ENCODE peak calls at places on chromosome 18, in four cellular contexts. F, Q, M and B are unnamed samples.
A peak's percentile ranks its signal among the peaks of the same experiment; 100 is the strongest.

GRCh38 chr18:57087985-57088384 is 58.9 kb upstream of the BOD1L2 start:
- DNase-seq in F (no peak), Q (no peak), M (no peak), B (no peak)

GRCh38 chr18:58511306-58511705 is 117.6 kb downstream of the ALPK2 start:
- DNase-seq in F (no peak), Q (no peak), M (no peak), B (no peak)

GRCh38 chr18:56489901-56490300 is 148.5 kb downstream of the TXNL1 start:
- DNase-seq in F (no peak), Q (no peak), M (no peak), B (no peak)

GRCh38 chr18:4720498-4720897 is 265.4 kb upstream of the DLGAP1 start:
- DNase-seq in F (no peak), Q (no peak), M (no peak), B (no peak)

GRCh38 chr18:33755918-33756590 is 178.0 kb downstream of the ASXL3 start:
- DNase-seq in F (peak; percentile 8), Q (peak; percentile 57), M (no peak), B (peak; percentile 87)

GRCh38 chr18:79852561-79853302 is 55.0 kb downstream of the KCNG2 start:
- DNase-seq in F (no peak), Q (no peak), M (no peak), B (no peak)

GRCh38 chr18:48290162-48290926 is 118.8 kb downstream of the ZBTB7C start:
- DNase-seq in F (no peak), Q (no peak), M (no peak), B (no peak)

GRCh38 chr18:25016666-25017065 is 335.3 kb downstream of the ZNF521 start:
- DNase-seq in F (no peak), Q (no peak), M (no peak), B (no peak)

GRCh38 chr18:56245856-56246575 is 392.4 kb downstream of the TXNL1 start:
- DNase-seq in F (peak; percentile 73), Q (peak; percentile 61), M (no peak), B (no peak)

GRCh38 chr18:58862851-58863538 is 1.7 kb upstream of the ZNF532 start:
- DNase-seq in F (no peak), Q (no peak), M (peak; percentile 46), B (no peak)

GRCh38 chr18:8839285-8839684 is 133.9 kb downstream of the MTCL1 start:
- DNase-seq in F (no peak), Q (peak; percentile 87), M (no peak), B (no peak)

GRCh38 chr18:13872932-13873331 is 42.4 kb downstream of the MC2R start:
- DNase-seq in F (no peak), Q (no peak), M (no peak), B (no peak)

GRCh38 chr18:21330122-21330701 is 88.2 kb downstream of the GREB1L start:
- DNase-seq in F (no peak), Q (peak; percentile 58), M (no peak), B (peak; percentile 61)

GRCh38 chr18:28041366-28041765 is 135.6 kb downstream of the CDH2 start:
- DNase-seq in F (peak; percentile 67), Q (peak; percentile 83), M (no peak), B (no peak)

GRCh38 chr18:21359746-21360145 is 117.7 kb downstream of the GREB1L start:
- DNase-seq in F (no peak), Q (no peak), M (no peak), B (no peak)

GRCh38 chr18:76984193-76985155 is 148.1 kb downstream of the MBP start:
- DNase-seq in F (no peak), Q (no peak), M (no peak), B (no peak)

GRCh38 chr18:48888681-48889080 is 62.1 kb downstream of the SMAD7 start:
- DNase-seq in F (no peak), Q (no peak), M (no peak), B (no peak)

GRCh38 chr18:9782073-9782857 is 74.2 kb downstream of the RAB31 start:
- DNase-seq in F (peak; percentile 94), Q (peak; percentile 97), M (no peak), B (peak; percentile 48)

GRCh38 chr18:61749031-61749430 is 143.8 kb downstream of the RNF152 start:
- DNase-seq in F (no peak), Q (no peak), M (no peak), B (no peak)

GRCh38 chr18:76209597-76209996 is 285.4 kb downstream of the ZNF516 start:
- DNase-seq in F (no peak), Q (peak; percentile 25), M (no peak), B (peak; percentile 11)

GRCh38 chr18:38688402-38688801 is 1122.8 kb upstream of the CELF4 start:
- DNase-seq in F (no peak), Q (no peak), M (no peak), B (no peak)

GRCh38 chr18:51337406-51337805 is 139.9 kb upstream of the MEX3C start:
- DNase-seq in F (no peak), Q (peak; percentile 71), M (no peak), B (no peak)
- H3K4me3 ChIP-seq in F (no peak overlapping the region), Q (no peak overlapping the region), M (no peak overlapping the region), B (no peak overlapping the region)

GRCh38 chr18:36410346-36410745 is 112.8 kb downstream of the FHOD3 start:
- DNase-seq in F (no peak), Q (no peak), M (no peak), B (no peak)

GRCh38 chr18:36408606-36409005 is 111.1 kb downstream of the FHOD3 start:
- DNase-seq in F (no peak), Q (no peak), M (no peak), B (no peak)

GRCh38 chr18:36412778-36413177 is 115.3 kb downstream of the FHOD3 start:
- DNase-seq in F (no peak), Q (peak; percentile 40), M (no peak), B (no peak)

GRCh38 chr18:36409779-36410178 is 112.3 kb downstream of the FHOD3 start:
- DNase-seq in F (no peak), Q (no peak), M (no peak), B (no peak)

GRCh38 chr18:36411745-36412168 is 114.2 kb downstream of the FHOD3 start:
- DNase-seq in F (no peak), Q (peak; percentile 62), M (no peak), B (peak; percentile 42)
- TF ChIP-seq CTCF in F (peak; percentile 56), Q (peak; percentile 62), M (peak; percentile 64), B (peak; percentile 56)

GRCh38 chr18:12837747-12838146 is 46.3 kb downstream of the PTPN2 start:
- DNase-seq in F (no peak), Q (peak; percentile 73), M (no peak), B (no peak)
- H3K4me3 ChIP-seq in F (no peak overlapping the region), Q (no peak overlapping the region), M (no peak overlapping the region), B (no peak overlapping the region)

GRCh38 chr18:181711-182110 is 23.4 kb downstream of the USP14 start:
- DNase-seq in F (no peak), Q (no peak), M (no peak), B (no peak)

GRCh38 chr18:189254-189653 is 30.9 kb downstream of the USP14 start:
- DNase-seq in F (no peak), Q (no peak), M (no peak), B (no peak)

GRCh38 chr18:179499-179898 is 21.1 kb downstream of the USP14 start:
- DNase-seq in F (no peak), Q (no peak), M (no peak), B (no peak)

GRCh38 chr18:183769-184168 is 25.4 kb downstream of the USP14 start:
- DNase-seq in F (no peak), Q (peak; percentile 57), M (no peak), B (no peak)
- TF ChIP-seq CTCF in F (no peak), Q (no peak), M (no peak), B (no peak)

DNA sequence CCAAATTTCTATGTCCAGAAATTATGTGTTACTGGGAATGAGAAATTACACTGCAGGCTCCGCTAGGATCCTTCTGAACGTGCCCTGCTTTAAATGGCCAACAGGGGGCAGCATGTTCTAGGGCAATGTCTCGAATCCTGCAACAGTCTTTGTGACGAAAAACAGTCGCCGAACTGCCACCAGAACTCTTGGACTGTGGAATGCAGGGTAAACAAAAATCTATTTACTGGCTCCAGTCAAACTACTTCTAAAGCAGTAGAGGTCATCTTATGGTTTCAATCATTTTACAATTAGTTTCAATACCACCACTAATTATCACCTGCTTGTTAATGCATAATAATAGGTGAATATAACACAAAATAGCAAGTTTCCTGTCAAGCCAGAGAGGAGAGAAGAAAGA is 9.8 kb upstream of the ZNF397 start:
- DNase-seq in F (peak; percentile 8), Q (peak; percentile 82), M (peak; percentile 36), B (peak; percentile 47)
- H3K4me3 ChIP-seq in F (no peak overlapping the region), Q (peak overlapping the region; percentile 12), M (peak overlapping the region; percentile 23), B (no peak overlapping the region)

GRCh38 chr18:67710639-67711038 is 194.1 kb upstream of the DSEL start:
- DNase-seq in F (no peak), Q (no peak), M (no peak), B (no peak)

DNA sequence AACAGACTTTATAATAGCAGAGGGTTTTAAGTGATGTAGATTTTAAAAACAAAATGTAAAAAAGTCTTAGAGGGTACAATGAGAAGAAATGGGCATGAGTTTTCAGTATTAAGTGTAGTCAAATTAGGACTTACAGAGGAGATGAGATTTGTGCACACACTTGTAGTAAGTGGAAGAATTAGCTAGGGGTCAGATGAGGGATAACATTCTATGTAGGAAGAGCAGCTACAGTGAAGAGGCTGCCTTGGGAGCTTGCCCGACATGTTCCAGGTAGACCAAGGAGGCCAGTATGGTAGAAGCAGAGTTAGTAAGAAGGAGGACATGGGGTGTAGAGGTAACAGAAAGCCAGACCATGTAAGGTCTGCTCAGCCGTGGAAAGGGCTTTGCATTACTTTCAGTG is 189.2 kb upstream of the DSEL start:
- DNase-seq in F (no peak), Q (peak; percentile 16), M (no peak), B (no peak)
- TF ChIP-seq CTCF in F (no peak), Q (peak; percentile 6), M (no peak), B (no peak)

GRCh38 chr18:3665780-3666525 is 216.0 kb downstream of the TGIF1 start:
- DNase-seq in F (peak; percentile 67), Q (peak; percentile 94), M (peak; percentile 21), B (peak; percentile 76)

GRCh38 chr18:3665187-3665586 is 215.2 kb downstream of the TGIF1 start:
- DNase-seq in F (no peak), Q (no peak), M (no peak), B (no peak)

GRCh38 chr18:3666526-3667254 is 216.7 kb downstream of the TGIF1 start:
- DNase-seq in F (no peak), Q (no peak), M (no peak), B (no peak)

GRCh38 chr18:3663870-3664512 is 214.0 kb downstream of the TGIF1 start:
- DNase-seq in F (no peak), Q (no peak), M (no peak), B (no peak)

DNA sequence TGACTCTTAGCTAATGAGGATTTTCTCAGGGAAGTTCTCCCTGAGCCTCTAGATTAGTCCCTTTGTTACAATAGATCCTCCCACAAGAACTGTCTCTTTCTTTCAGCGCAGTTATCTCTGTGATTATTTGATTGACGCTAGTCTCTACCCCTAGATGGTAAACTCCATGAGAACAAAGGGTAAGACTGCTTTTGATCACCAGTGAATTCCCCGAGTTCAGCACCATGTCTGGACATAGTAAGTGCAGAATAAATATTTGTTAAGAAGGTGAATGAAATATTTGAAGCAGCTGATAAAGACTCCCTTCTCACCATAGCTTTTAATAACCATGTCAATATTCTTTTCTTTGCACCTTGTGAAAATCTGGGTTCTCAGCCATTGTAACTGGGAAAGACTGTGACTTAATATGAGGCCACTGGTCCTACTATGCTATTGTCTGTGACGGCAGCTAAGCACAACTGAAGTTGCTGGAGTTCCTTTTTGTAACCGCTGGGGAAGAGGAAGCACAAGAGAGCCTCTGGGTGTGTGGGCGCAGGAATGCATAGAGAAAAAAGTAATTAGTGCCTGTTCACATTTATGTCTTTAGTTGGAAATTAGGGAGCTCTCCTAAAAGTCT is 214.7 kb downstream of the TGIF1 start:
- DNase-seq in F (no peak), Q (peak; percentile 13), M (no peak), B (no peak)
- H3K4me3 ChIP-seq in F (no peak overlapping the region), Q (no peak overlapping the region), M (no peak overlapping the region), B (no peak overlapping the region)